ENCODE peak calls at places on chromosome X, in nine cellular contexts. M is prostate gland, T is A549, X is stomach, A is body of pancreas, C is Peyer's patch, S is IMR-90, D is spleen, E is H1. W is an unnamed sample.

GRCh38 chrX:17453791-17454190 is 78.8 kb downstream of the NHS start:
- DNase-seq in M (no peak), T (no peak), X (no peak), A (no peak), C (no peak), S (no peak), D (no peak), E (no peak), W (no peak)

GRCh38 chrX:13121020-13121419 is 76.6 kb upstream of the FAM9C start:
- DNase-seq in M (no peak), T (no peak), X (no peak), A (no peak), C (no peak), S (no peak), D (no peak), E (no peak), W (no peak)

GRCh38 chrX:11528623-11529022 is 137.1 kb downstream of the ARHGAP6 start:
- DNase-seq in M (no peak), T (no peak), X (no peak), A (no peak), C (no peak), S (no peak), D (no peak), E (no peak), W (no peak)

GRCh38 chrX:11349661-11350337 is 56.6 kb downstream of the AMELX start:
- DNase-seq in M (no peak), T (no peak), X (no peak), A (no peak), C (no peak), S (no peak), D (no peak), E (no peak), W (no peak)

GRCh38 chrX:151177141-151178027 is 1.0 kb downstream of the GPR50 start:
- DNase-seq in M (no peak), T (no peak), X (no peak), A (no peak), C (no peak), S (no peak), D (no peak), E (no peak), W (no peak)

GRCh38 chrX:80285131-80285773 is 135.0 kb upstream of the TENT5D start:
- DNase-seq in M (peak), T (peak), X (no peak), A (peak), C (no peak), S (peak), D (no peak), E (peak), W (no peak)

GRCh38 chrX:15714529-15714928 is 23.5 kb upstream of the CA5B start:
- DNase-seq in M (peak), T (no peak), X (no peak), A (peak), C (no peak), S (no peak), D (no peak), E (no peak), W (no peak)

GRCh38 chrX:18616688-18617087 is 55.2 kb downstream of the RS1 start:
- DNase-seq in M (no peak), T (no peak), X (no peak), A (no peak), C (no peak), S (no peak), D (no peak), E (no peak), W (no peak)

GRCh38 chrX:129931411-129932136 is 25.6 kb downstream of the UTP14A start:
- DNase-seq in M (peak), T (peak), X (peak), A (peak), C (peak), S (peak), D (peak), E (peak), W (peak)
- TF ChIP-seq POLR2A in M (peak), T (peak), X (no peak), A (peak), C (peak), S (peak), D (no peak), E (no peak), W (peak)

GRCh38 chrX:50920132-50920531 is 9.6 kb downstream of the BMP15 start:
- DNase-seq in M (peak), T (no peak), X (no peak), A (no peak), C (no peak), S (peak), D (no peak), E (no peak), W (no peak)
- TF ChIP-seq CTCF in M (no peak), T (peak), X (no peak), A (no peak), C (peak), S (peak), D (no peak), E (no peak), W (no peak)

DNA sequence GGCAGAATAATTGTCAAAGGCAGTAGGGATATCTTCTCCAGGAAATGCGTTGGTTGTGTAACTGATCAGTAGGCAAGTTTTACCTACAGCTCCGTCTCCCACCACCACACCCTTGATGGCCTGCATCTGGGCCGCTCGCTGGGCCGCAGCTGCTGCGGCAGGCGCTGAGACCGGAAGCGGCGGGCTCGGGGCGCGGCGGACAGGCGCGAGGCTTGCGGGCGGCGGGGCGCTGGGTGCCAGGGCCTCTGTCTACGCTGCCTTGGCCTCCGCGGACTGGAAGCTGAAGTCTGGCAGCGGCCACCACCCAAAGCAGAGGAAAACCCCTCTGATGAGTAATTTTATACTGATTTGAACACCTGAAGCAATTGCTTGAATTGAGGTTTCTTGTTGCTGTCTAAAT is 124.2 kb upstream of the ZIC3 start:
- DNase-seq in M (no peak), T (no peak), X (no peak), A (no peak), C (no peak), S (no peak), D (no peak), E (no peak), W (no peak)
- H3K27ac ChIP-seq in M (no peak), T (no peak), X (no peak), A (no peak), C (no peak), S (no peak), D (no peak), E (no peak), W (no peak)

DNA sequence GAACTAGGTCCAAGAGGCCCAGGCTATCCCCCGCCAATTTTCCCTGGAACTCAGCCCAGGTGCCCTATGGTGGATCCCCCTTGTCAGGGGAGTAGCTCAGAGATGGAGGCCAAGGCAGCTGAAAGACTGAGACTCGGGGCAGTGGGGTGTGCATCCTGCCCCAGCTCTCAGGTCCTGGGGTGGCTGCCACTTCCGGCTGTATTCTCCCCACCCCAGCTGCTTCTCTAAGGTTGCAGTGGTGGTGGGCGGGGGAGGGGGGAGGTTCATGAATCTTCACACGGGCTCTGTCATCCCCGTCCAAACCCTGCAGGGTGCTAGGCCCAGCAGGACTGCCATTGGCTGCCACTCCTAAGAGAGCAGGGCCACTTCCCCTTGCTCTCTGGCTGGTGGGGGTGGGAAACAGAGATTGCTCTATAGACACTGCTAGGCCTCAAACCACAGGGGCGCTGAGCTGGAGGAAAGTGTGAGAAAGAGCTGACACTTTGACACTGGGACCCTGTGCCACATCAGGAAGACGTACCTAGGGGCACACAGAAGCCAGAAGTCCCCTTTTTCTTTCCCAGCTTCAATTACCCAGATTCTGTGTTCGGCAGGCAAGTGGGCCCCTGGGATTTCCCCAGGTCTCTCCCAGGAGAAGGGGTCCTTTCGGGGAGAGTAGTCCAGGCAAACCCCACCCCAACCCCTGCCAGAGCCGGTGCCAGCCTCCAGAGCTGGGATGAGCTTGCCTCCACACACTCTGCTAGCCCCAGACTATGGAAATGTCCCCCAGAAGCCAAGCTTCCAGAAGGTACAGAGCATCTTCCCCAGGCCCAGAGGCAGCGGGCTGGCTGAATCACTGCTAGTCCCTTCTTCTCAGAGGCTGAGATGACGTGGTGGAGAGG is 1.6 kb downstream of the SASH3 start:
- DNase-seq in M (no peak), T (no peak), X (peak), A (no peak), C (no peak), S (no peak), D (peak), E (no peak), W (peak)
- TF ChIP-seq POLR2A in M (no peak), T (no peak), X (no peak), A (no peak), C (no peak), S (no peak), D (peak), E (no peak), W (no peak)

GRCh38 chrX:2703991-2704369 is 12.9 kb downstream of the CD99 start:
- DNase-seq in M (peak), T (no peak), X (no peak), A (no peak), C (peak), S (no peak), D (no peak), E (no peak), W (peak)
- TF ChIP-seq CTCF in M (peak), T (no peak), X (no peak), A (no peak), C (peak), S (no peak), D (no peak), E (no peak), W (no peak)

W was measured in gastrocnemius medialis.